ENCODE peak calls at places on chromosomes 16 and 17, in four cellular contexts. V is HepG2, K is H1, N is K562. M is an unnamed sample.

GRCh38 chr16:57045694-57046381 is 46.5 kb upstream of the CPNE2 start:
- DNase-seq in V (peak; percentile 71), K (no peak), N (peak; percentile 59), M (peak; percentile 55)

GRCh38 chr17:82495844-82496528 is 23.5 kb upstream of the FOXK2 start:
- DNase-seq in V (peak; percentile 48), K (peak; percentile 23), N (no peak), M (no peak)

GRCh38 chr17:36149296-36149820 is 27.1 kb downstream of the TBC1D3B start:
- DNase-seq in V (no peak), K (no peak), N (no peak), M (no peak)

GRCh38 chr16:4678596-4678995 is 14.8 kb upstream of the NUDT16L1 start:
- DNase-seq in V (no peak), K (no peak), N (no peak), M (no peak)

GRCh38 chr17:36703860-36704266 is 102.5 kb downstream of the MRM1 start:
- DNase-seq in V (no peak), K (no peak), N (peak; percentile 87), M (no peak)

GRCh38 chr16:56336071-56336688 is 89.2 kb downstream of the AMFR start:
- DNase-seq in V (no peak), K (no peak), N (peak; percentile 45), M (no peak)

GRCh38 chr17:12979826-12980500 is 37.9 kb downstream of the ELAC2 start:
- DNase-seq in V (no peak), K (no peak), N (no peak), M (no peak)

GRCh38 chr16:22664132-22664531 is 149.8 kb upstream of the HS3ST2 start:
- DNase-seq in V (no peak), K (no peak), N (no peak), M (no peak)

GRCh38 chr16:70738083-70738977 is 52.5 kb upstream of the MTSS2 start:
- DNase-seq in V (peak; percentile 79), K (peak; percentile 44), N (peak; percentile 77), M (no peak)

GRCh38 chr16:35598696-35599332 is 2139.4 kb downstream of the TP53TG3F start:
- DNase-seq in V (no peak), K (no peak), N (no peak), M (no peak)

GRCh38 chr17:49362723-49363117 is 670 bp upstream of the ZNF652 start:
- DNase-seq in V (no peak), K (no peak), N (no peak), M (no peak)

DNA sequence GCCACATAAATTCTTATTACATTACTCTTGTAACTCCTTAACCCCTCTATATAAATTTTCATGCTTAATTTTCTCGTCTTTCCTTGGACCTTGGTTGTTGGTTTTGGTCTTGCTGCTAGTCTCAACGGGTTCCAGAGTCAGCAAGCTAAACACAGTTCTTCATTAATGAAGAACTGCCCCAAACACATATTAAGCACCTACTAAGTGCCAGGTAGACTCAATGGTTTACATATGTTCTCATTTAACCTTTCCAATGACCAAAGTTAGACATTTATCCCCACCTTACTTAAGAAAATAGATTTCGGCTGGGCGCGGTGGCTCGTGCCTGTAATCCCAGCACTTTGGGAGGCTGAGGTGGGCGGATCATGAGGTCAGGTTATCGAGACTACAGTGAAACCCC is 15.0 kb downstream of the SIAH1 start:
- DNase-seq in V (no peak), K (no peak), N (no peak), M (no peak)
- H3K4me1 ChIP-seq in V (peaks cover 52% of the 10 kb centered on the region), K (peaks cover 2% of the 10 kb centered on the region), N (peaks cover 32% of the 10 kb centered on the region), M (peaks cover 12% of the 10 kb centered on the region)

GRCh38 chr17:27608330-27609230 is 22.4 kb upstream of the LGALS9 start:
- DNase-seq in V (peak; percentile 13), K (no peak), N (no peak), M (no peak)
- TF ChIP-seq BRCA1 in V (no peak), K (no peak), N (no peak), M (no peak)

GRCh38 chr17:61450641-61451537 is 1.3 kb upstream of the TBX4 start:
- DNase-seq in V (no peak), K (no peak), N (no peak), M (no peak)
- H3K27me3 ChIP-seq in V (no peaks in the 10 kb centered on the region), K (peaks cover 58% of the 10 kb centered on the region), N (peaks cover 50% of the 10 kb centered on the region), M (peaks cover 20% of the 10 kb centered on the region)

GRCh38 chr16:31455601-31456314 is 3.5 kb upstream of the ARMC5 start:
- DNase-seq in V (no peak), K (no peak), N (no peak), M (no peak)
- H3K4me1 ChIP-seq in V (peaks cover 72% of the 10 kb centered on the region), K (peaks cover 8% of the 10 kb centered on the region), N (peaks cover 57% of the 10 kb centered on the region), M (peaks cover 16% of the 10 kb centered on the region)

DNA sequence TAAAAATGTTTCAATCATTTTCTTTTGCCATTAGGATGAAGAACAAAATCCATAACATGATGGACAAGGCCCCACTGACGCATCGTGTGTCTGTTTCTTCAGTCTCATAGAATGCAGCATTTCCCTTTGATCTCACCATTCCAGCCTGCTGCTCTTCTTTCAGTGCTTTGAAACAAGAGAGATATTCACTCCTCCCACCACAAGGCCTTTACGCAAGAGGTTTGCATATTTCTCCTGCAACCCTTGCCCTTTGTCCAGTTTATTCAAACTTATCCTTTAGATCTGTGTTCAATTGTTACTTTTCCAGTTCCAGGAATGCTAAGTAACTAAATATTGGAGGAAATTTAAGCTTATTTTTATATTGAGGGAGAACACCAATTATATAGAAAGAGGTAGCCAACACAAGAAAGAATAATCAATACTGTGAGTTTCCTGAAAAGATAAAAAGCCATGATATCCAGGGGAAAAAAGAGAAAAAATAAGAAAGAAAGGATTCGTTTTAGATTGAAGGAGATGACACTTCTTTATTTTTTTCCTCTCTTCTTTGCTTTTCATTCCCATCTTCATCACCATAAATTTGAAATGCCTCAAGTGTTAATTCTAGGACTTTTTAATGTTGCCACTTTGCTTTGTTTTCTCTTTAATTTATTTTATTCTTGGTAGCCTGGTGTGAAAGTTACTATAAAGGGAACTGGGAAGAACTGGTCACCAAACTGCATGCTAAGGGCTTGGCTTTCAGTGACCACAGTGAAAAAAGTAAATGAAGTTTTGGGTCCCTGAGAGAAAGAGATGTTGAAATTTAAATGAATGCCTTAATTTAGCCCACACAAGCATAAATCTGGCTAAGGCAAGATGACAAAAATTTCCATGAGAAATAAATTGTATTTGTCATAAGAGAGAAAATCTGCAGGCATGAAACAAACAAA is 102.1 kb downstream of the KIF2B start:
- DNase-seq in V (peak; percentile 100), K (no peak), N (no peak), M (no peak)
- TF ChIP-seq BRCA1 in V (no peak), K (no peak), N (no peak), M (no peak)

DNA sequence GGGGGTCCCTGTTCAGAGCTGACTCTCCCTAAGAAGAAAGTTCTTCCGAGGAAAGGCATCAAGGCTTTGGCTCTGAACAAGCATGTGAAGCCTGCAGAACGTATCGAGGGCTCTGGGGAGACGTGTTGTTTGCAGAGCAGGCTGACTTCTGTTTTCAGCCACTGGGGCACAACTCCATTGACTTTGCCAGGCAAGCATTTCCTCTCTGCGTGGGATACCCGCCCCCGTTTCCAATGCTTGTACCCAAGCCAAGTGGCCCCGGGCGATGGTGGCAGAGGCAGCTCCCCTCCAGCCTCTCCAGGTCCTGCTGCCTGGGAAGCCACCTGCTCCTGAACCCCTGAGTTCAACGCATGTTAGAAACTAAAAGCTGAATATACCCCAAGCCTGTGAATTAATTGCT is 255.7 kb downstream of the RBFOX3 start:
- DNase-seq in V (no peak), K (no peak), N (no peak), M (no peak)
- H3K27me3 ChIP-seq in V (peaks cover 79% of the 10 kb centered on the region), K (no peaks in the 10 kb centered on the region), N (peaks cover 40% of the 10 kb centered on the region), M (no peaks in the 10 kb centered on the region)

GRCh38 chr17:76735586-76736348 is 1.4 kb downstream of the SRSF2 start:
- DNase-seq in V (no peak), K (no peak), N (no peak), M (no peak)

GRCh38 chr17:76736349-76737081 is 616 bp downstream of the SRSF2 start:
- DNase-seq in V (peak; percentile 46), K (no peak), N (peak; percentile 75), M (no peak)

GRCh38 chr17:76737082-76737675 is at the start of gene SRSF2:
- DNase-seq in V (peak; percentile 98), K (peak; percentile 95), N (peak; percentile 92), M (peak; percentile 87)

GRCh38 chr17:76738468-76738850 is 540 bp downstream of the MFSD11 start:
- DNase-seq in V (no peak), K (no peak), N (no peak), M (no peak)

DNA sequence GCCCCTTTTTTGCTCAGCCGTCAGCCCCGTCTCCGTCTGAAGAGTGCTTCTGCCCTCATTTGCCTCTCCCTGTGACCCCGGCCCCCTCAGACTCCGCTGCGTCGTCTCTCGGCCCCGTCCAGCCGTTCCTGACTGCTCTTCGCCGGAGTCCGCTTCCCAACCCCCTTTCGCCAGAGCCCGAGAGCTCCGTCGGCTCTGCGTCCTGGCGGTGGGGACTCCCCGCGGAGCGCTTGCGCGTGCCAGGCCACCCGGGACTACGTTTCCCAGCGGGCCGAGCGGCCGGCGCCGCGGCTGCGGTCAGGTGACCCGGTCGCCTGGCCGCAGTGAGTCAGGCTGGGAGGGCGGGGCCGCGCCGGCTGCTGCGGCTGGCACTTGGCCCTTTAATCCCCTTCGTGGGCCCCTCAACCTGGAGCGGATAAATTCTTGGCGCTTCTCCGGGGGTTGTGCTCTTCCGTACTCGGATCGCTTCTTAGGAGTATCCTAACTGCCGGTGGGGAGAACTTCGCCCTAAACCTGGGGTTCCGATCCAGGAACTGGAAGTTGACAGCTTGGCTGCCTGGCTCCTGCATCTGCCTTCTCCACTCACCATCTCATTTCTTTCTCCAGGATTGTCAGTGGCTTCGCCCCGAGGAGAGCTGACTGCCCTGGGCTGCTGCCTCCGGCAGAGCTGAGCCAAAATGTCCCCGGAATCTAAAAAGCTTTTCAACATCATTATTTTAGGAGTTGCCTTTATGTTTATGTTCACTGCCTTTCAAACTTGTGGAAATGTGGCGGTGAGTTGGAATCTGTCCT is at the start of gene MFSD11:
- DNase-seq in V (peak; percentile 90), K (peak; percentile 87), N (peak; percentile 89), M (no peak)
- H3K4me1 ChIP-seq in V (peaks cover 44% of the 10 kb centered on the region), K (peaks cover 3% of the 10 kb centered on the region), N (peaks cover 23% of the 10 kb centered on the region), M (no peaks in the 10 kb centered on the region)

GRCh38 chr17:67602439-67602838 is 115.3 kb upstream of the NOL11 start:
- DNase-seq in V (no peak), K (no peak), N (no peak), M (no peak)

GRCh38 chr17:67600408-67600807 is 117.3 kb upstream of the NOL11 start:
- DNase-seq in V (no peak), K (no peak), N (no peak), M (no peak)

GRCh38 chr17:67605259-67605912 is 112.3 kb upstream of the NOL11 start:
- DNase-seq in V (no peak), K (no peak), N (no peak), M (no peak)

GRCh38 chr17:67601897-67602296 is 115.8 kb upstream of the NOL11 start:
- DNase-seq in V (no peak), K (no peak), N (no peak), M (no peak)

GRCh38 chr17:67602974-67603373 is 114.8 kb upstream of the NOL11 start:
- DNase-seq in V (peak; percentile 71), K (peak; percentile 21), N (no peak), M (no peak)
- TF ChIP-seq BRCA1 in V (no peak), K (no peak), N (no peak), M (no peak)

GRCh38 chr16:86377251-86378022 is 132.9 kb upstream of the FOXF1 start:
- DNase-seq in V (no peak), K (no peak), N (no peak), M (no peak)
- H3K27me3 ChIP-seq in V (peaks cover 91% of the 10 kb centered on the region), K (no peaks in the 10 kb centered on the region), N (peaks cover 68% of the 10 kb centered on the region), M (peaks cover 2% of the 10 kb centered on the region)

DNA sequence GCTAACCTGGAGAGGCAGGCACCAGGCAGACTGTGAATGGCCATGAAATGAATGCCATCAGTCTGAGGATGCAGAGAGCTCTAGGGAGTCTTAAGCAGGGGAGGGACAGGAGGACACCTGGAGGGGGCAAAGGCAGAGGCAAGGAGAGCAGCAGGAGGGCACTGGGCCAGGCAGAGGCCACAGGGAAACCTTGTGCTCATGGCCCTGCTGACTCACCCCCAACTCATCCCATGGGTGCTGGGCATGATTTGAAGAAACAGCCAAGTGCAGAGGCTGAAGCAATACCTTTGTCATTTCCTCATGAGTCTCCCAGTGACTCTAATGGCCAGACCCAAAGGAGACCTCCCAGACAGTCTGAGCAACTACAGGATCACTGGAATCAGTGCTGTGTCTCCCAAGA is 141.4 kb downstream of the TMEM132E start:
- DNase-seq in V (no peak), K (no peak), N (no peak), M (no peak)
- H3K4me1 ChIP-seq in V (no peaks in the 10 kb centered on the region), K (no peaks in the 10 kb centered on the region), N (no peaks in the 10 kb centered on the region), M (no peaks in the 10 kb centered on the region)